ENCODE peak calls at places on chromosomes 4 and X, in eight cellular contexts. G is aorta, L is occipital lobe, X is T1000, O is pancreas, R is upper lobe of right lung, W is activated T-helper 1 cell treated with Interleukin-2 at 50 U/mL for 16 hours, K is NCI-H524 treated with DMSO at 0.1 percent for 48 hours. Q is an unnamed sample.

GRCh38 chrX:116009871-116010710 is 160.5 kb upstream of the AGTR2 start:
- DNase-seq in G (peak), L (peak), X (no peak), O (no peak), R (peak), W (no peak), K (no peak), Q (peak)

GRCh38 chrX:81120936-81121351 is 80.8 kb downstream of the HMGN5 start:
- DNase-seq in G (no peak), L (peak), X (no peak), O (no peak), R (no peak), W (no peak), K (no peak), Q (peak)

GRCh38 chr4:1011022-1011694 is at the start of gene FGFRL1:
- DNase-seq in G (peak), L (peak), X (peak), O (peak), R (peak), W (peak), K (no peak), Q (peak)

GRCh38 chr4:151004222-151004621 is 10.9 kb downstream of the LRBA start:
- DNase-seq in G (no peak), L (no peak), X (no peak), O (no peak), R (no peak), W (no peak), K (no peak), Q (no peak)

GRCh38 chr4:141275834-141276233 is 55.1 kb downstream of the ZNF330 start:
- DNase-seq in G (no peak), L (no peak), X (peak), O (no peak), R (no peak), W (no peak), K (no peak), Q (no peak)

GRCh38 chr4:159504634-159505033 is 401.8 kb downstream of the RAPGEF2 start:
- DNase-seq in G (no peak), L (no peak), X (no peak), O (no peak), R (no peak), W (no peak), K (no peak), Q (no peak)

GRCh38 chr4:14667624-14668295 is 334.5 kb upstream of the CPEB2 start:
- DNase-seq in G (no peak), L (no peak), X (no peak), O (no peak), R (no peak), W (no peak), K (no peak), Q (no peak)

GRCh38 chr4:186688150-186688943 is 35.3 kb downstream of the FAT1 start:
- DNase-seq in G (no peak), L (no peak), X (no peak), O (no peak), R (no peak), W (no peak), K (no peak), Q (no peak)

GRCh38 chrX:46573331-46573895 is at the start of gene CHST7:
- DNase-seq in G (peak), L (no peak), X (peak), O (peak), R (peak), W (peak), K (peak), Q (peak)

GRCh38 chr4:127188847-127189246 is 443.9 kb upstream of the INTU start:
- DNase-seq in G (no peak), L (no peak), X (no peak), O (no peak), R (no peak), W (no peak), K (no peak), Q (no peak)

GRCh38 chr4:139975830-139976272 is 178.1 kb downstream of the MAML3 start:
- DNase-seq in G (no peak), L (no peak), X (no peak), O (no peak), R (no peak), W (no peak), K (no peak), Q (peak)

GRCh38 chr4:38563703-38564490 is 100.1 kb upstream of the KLF3 start:
- DNase-seq in G (no peak), L (no peak), X (no peak), O (no peak), R (no peak), W (no peak), K (peak), Q (no peak)

GRCh38 chr4:34880246-34880645 is 1364.1 kb downstream of the ARAP2 start:
- DNase-seq in G (no peak), L (no peak), X (no peak), O (no peak), R (no peak), W (no peak), K (no peak), Q (no peak)

GRCh38 chr4:53763813-53764597 is 172.7 kb upstream of the LNX1 start:
- DNase-seq in G (peak), L (no peak), X (peak), O (no peak), R (no peak), W (no peak), K (no peak), Q (no peak)

GRCh38 chrX:125436855-125437254 is 117.2 kb downstream of the TEX13C start:
- DNase-seq in G (no peak), L (no peak), X (no peak), O (no peak), R (no peak), W (no peak), K (peak), Q (no peak)

GRCh38 chr4:117284736-117285135 is 199.4 kb upstream of the TRAM1L1 start:
- DNase-seq in G (no peak), L (no peak), X (no peak), O (no peak), R (no peak), W (no peak), K (no peak), Q (no peak)

GRCh38 chr4:174069848-174070330 is 213.6 kb downstream of the FBXO8 start:
- DNase-seq in G (no peak), L (no peak), X (no peak), O (no peak), R (no peak), W (no peak), K (no peak), Q (no peak)

GRCh38 chr4:5019274-5019673 is at the start of gene CYTL1:
- DNase-seq in G (no peak), L (no peak), X (no peak), O (no peak), R (no peak), W (no peak), K (no peak), Q (no peak)

GRCh38 chr4:47686294-47686872 is 151.5 kb downstream of the CORIN start:
- DNase-seq in G (peak), L (no peak), X (no peak), O (peak), R (peak), W (peak), K (no peak), Q (peak)

GRCh38 chrX:11757729-11758399 is at the start of gene MSL3:
- DNase-seq in G (peak), L (peak), X (peak), O (peak), R (peak), W (peak), K (no peak), Q (peak)

GRCh38 chr4:55330241-55330640 is 15.8 kb upstream of the SRD5A3 start:
- DNase-seq in G (no peak), L (no peak), X (no peak), O (no peak), R (no peak), W (no peak), K (no peak), Q (no peak)

GRCh38 chr4:109690690-109691410 is 12.4 kb downstream of the CASP6 start:
- DNase-seq in G (no peak), L (no peak), X (no peak), O (no peak), R (no peak), W (no peak), K (no peak), Q (peak)

GRCh38 chr4:56843421-56843899 is 22.0 kb upstream of the SPINK2 start:
- DNase-seq in G (no peak), L (no peak), X (no peak), O (no peak), R (no peak), W (no peak), K (no peak), Q (peak)

GRCh38 chr4:81565137-81565870 is 93.6 kb upstream of the RASGEF1B start:
- DNase-seq in G (peak), L (peak), X (no peak), O (peak), R (peak), W (no peak), K (no peak), Q (peak)

GRCh38 chrX:545488-545887 is 85.1 kb upstream of the SHOX start:
- DNase-seq in G (no peak), L (no peak), X (no peak), O (no peak), R (no peak), W (no peak), K (no peak), Q (no peak)

GRCh38 chrX:10576777-10577444 is 43.5 kb downstream of the MID1 start:
- DNase-seq in G (no peak), L (no peak), X (no peak), O (no peak), R (no peak), W (no peak), K (no peak), Q (no peak)

GRCh38 chr4:152805071-152805650 is 25.4 kb downstream of the ARFIP1 start:
- DNase-seq in G (no peak), L (no peak), X (no peak), O (no peak), R (no peak), W (no peak), K (no peak), Q (peak)

GRCh38 chr4:119498520-119498919 is 130.1 kb downstream of the PDE5A start:
- DNase-seq in G (peak), L (no peak), X (no peak), O (no peak), R (no peak), W (no peak), K (no peak), Q (no peak)

GRCh38 chr4:116397714-116398113 is 687.7 kb downstream of the TRAM1L1 start:
- DNase-seq in G (no peak), L (no peak), X (no peak), O (no peak), R (no peak), W (no peak), K (no peak), Q (no peak)

GRCh38 chrX:18886344-18887161 is 97.4 kb downstream of the PHKA2 start:
- DNase-seq in G (peak), L (peak), X (no peak), O (no peak), R (peak), W (peak), K (peak), Q (peak)

GRCh38 chr4:148108776-148109175 is 333.4 kb downstream of the NR3C2 start:
- DNase-seq in G (no peak), L (no peak), X (no peak), O (no peak), R (no peak), W (no peak), K (no peak), Q (no peak)

GRCh38 chr4:158446106-158446505 is 75.6 kb upstream of the RXFP1 start:
- DNase-seq in G (no peak), L (no peak), X (no peak), O (no peak), R (no peak), W (no peak), K (no peak), Q (no peak)

GRCh38 chrX:23904096-23904495 is 3.6 kb downstream of the APOO start:
- DNase-seq in G (no peak), L (no peak), X (no peak), O (no peak), R (no peak), W (no peak), K (no peak), Q (no peak)

GRCh38 chr4:156815717-156816319 is 155.8 kb downstream of the PDGFC start:
- DNase-seq in G (no peak), L (no peak), X (no peak), O (no peak), R (no peak), W (no peak), K (peak), Q (no peak)

GRCh38 chr4:27678027-27678426 is 817.4 kb downstream of the STIM2 start:
- DNase-seq in G (no peak), L (no peak), X (no peak), O (no peak), R (no peak), W (no peak), K (no peak), Q (no peak)

GRCh38 chr4:110735691-110736090 is 112.8 kb upstream of the PITX2 start:
- DNase-seq in G (no peak), L (no peak), X (no peak), O (no peak), R (no peak), W (no peak), K (no peak), Q (no peak)

GRCh38 chr4:52657630-52658501 is 1.2 kb downstream of the USP46 start:
- DNase-seq in G (no peak), L (peak), X (no peak), O (peak), R (no peak), W (no peak), K (peak), Q (no peak)

GRCh38 chrX:70030242-70030823 is 19.4 kb downstream of the AWAT2 start:
- DNase-seq in G (no peak), L (no peak), X (no peak), O (no peak), R (no peak), W (no peak), K (peak), Q (peak)